ENCODE peak calls at places on chromosomes 3 and 15, in nine cellular contexts. X, S, P, O, H, L, N, D and K are unnamed samples.

GRCh38 chr3:127720161-127720823 is 47.5 kb downstream of the ABTB1 start:
- DNase-seq in X (no peak), S (no peak), P (no peak), O (no peak), H (no peak), L (no peak), N (no peak), D (no peak), K (no peak)

GRCh38 chr3:158649791-158650190 is 5.5 kb downstream of the GFM1 start:
- DNase-seq in X (no peak), S (no peak), P (no peak), O (no peak), H (no peak), L (no peak), N (no peak), D (no peak), K (no peak)

GRCh38 chr3:183108002-183108449 is 8.7 kb upstream of the MCCC1 start:
- DNase-seq in X (no peak), S (no peak), P (no peak), O (no peak), H (no peak), L (no peak), N (no peak), D (no peak), K (no peak)

GRCh38 chr3:101868534-101869464 is 19.5 kb downstream of the NFKBIZ start:
- DNase-seq in X (no peak), S (no peak), P (no peak), O (no peak), H (no peak), L (peak), N (no peak), D (no peak), K (no peak)

GRCh38 chr3:112175646-112176045 is 42.6 kb upstream of the GCSAM start:
- DNase-seq in X (no peak), S (no peak), P (no peak), O (no peak), H (no peak), L (no peak), N (no peak), D (no peak), K (no peak)

GRCh38 chr15:25944386-25944785 is 81.3 kb upstream of the ATP10A start:
- DNase-seq in X (no peak), S (no peak), P (no peak), O (no peak), H (no peak), L (no peak), N (no peak), D (no peak), K (no peak)

GRCh38 chr3:13021934-13022265 is 51.3 kb downstream of the IQSEC1 start:
- DNase-seq in X (no peak), S (no peak), P (no peak), O (no peak), H (no peak), L (no peak), N (no peak), D (no peak), K (no peak)

GRCh38 chr15:79166311-79166955 is 75.9 kb upstream of the RASGRF1 start:
- DNase-seq in X (no peak), S (no peak), P (no peak), O (no peak), H (no peak), L (no peak), N (no peak), D (no peak), K (no peak)

GRCh38 chr3:174440350-174440716 is 418.8 kb upstream of the NAALADL2 start:
- DNase-seq in X (peak), S (no peak), P (no peak), O (no peak), H (no peak), L (no peak), N (no peak), D (no peak), K (peak)

GRCh38 chr3:157573780-157574378 is 70.7 kb upstream of the VEPH1 start:
- DNase-seq in X (no peak), S (no peak), P (no peak), O (no peak), H (no peak), L (no peak), N (no peak), D (no peak), K (no peak)

GRCh38 chr3:94171954-94172353 is 109.1 kb downstream of the NSUN3 start:
- DNase-seq in X (no peak), S (no peak), P (no peak), O (no peak), H (no peak), L (no peak), N (no peak), D (no peak), K (no peak)

GRCh38 chr15:64344651-64345262 is 11.2 kb downstream of the CSNK1G1 start:
- DNase-seq in X (no peak), S (no peak), P (no peak), O (no peak), H (no peak), L (no peak), N (no peak), D (no peak), K (no peak)

GRCh38 chr3:43411429-43411828 is 125.1 kb downstream of the SNRK start:
- DNase-seq in X (peak), S (no peak), P (no peak), O (no peak), H (no peak), L (no peak), N (no peak), D (no peak), K (peak)

GRCh38 chr3:55042591-55042990 is 114.7 kb upstream of the LRTM1 start:
- DNase-seq in X (no peak), S (no peak), P (no peak), O (no peak), H (no peak), L (no peak), N (no peak), D (no peak), K (no peak)

GRCh38 chr3:146783446-146783845 is 178.3 kb upstream of the PLSCR5 start:
- DNase-seq in X (no peak), S (no peak), P (no peak), O (no peak), H (no peak), L (no peak), N (no peak), D (no peak), K (no peak)